ENCODE peak calls at places on chromosomes 2 and 18, in ten cellular contexts. N is upper lobe of left lung, W is H1, V is transverse colon, Q is A549, F is stomach, Y is K562, B is suprapubic skin, L is HepG2, M is SK-N-SH. H is an unnamed sample.

GRCh38 chr18:48541026-48541746 is 2.4 kb downstream of the CTIF start:
- DNase-seq in N (peak; percentile 71), M (peak; percentile 76), Q (peak; percentile 57), V (peak; percentile 75), Y (peak; percentile 27), L (no peak), B (peak; percentile 89), F (peak; percentile 74), W (no peak), H (peak; percentile 56)

GRCh38 chr2:233795735-233796171 is 17.6 kb downstream of the MROH2A start:
- DNase-seq in L (no peak), Q (no peak), W (no peak), V (no peak), B (no peak), M (no peak), Y (no peak), F (peak; percentile 25), N (no peak), H (no peak)

GRCh38 chr18:67266591-67267237 is 249.8 kb downstream of the DSEL start:
- DNase-seq in B (no peak), V (no peak), L (no peak), M (no peak), Y (no peak), W (no peak), F (no peak), N (no peak), Q (peak; percentile 8), H (no peak)

GRCh38 chr18:42052137-42052708 is 97.2 kb downstream of the PIK3C3 start:
- DNase-seq in V (no peak), L (no peak), W (no peak), Y (no peak), B (no peak), N (no peak), M (peak; percentile 9), Q (no peak), F (no peak), H (no peak)

GRCh38 chr2:205654878-205655601 is 27.3 kb upstream of the NRP2 start:
- DNase-seq in B (no peak), W (no peak), N (no peak), Q (no peak), Y (no peak), V (no peak), F (no peak), L (no peak), M (no peak), H (no peak)

GRCh38 chr2:125746321-125746983 is 909.5 kb upstream of the GYPC start:
- DNase-seq in M (no peak), V (no peak), F (no peak), W (no peak), N (no peak), L (no peak), Y (no peak), Q (no peak), B (no peak), H (no peak)

GRCh38 chr2:137928547-137929503 is 35.4 kb upstream of the HNMT start:
- DNase-seq in M (peak; percentile 1), N (no peak), V (no peak), L (peak; percentile 98), Y (no peak), F (no peak), B (no peak), Q (peak; percentile 43), W (no peak), H (no peak)

GRCh38 chr2:45826889-45827635 is 175.6 kb downstream of the PRKCE start:
- DNase-seq in F (peak; percentile 31), W (no peak), Y (no peak), B (no peak), V (peak; percentile 38), M (no peak), N (peak; percentile 62), L (no peak), Q (no peak), H (no peak)

GRCh38 chr2:34050413-34050812 is 451.3 kb upstream of the FAM98A start:
- DNase-seq in Q (no peak), F (no peak), Y (no peak), M (no peak), V (no peak), N (no peak), W (no peak), L (no peak), B (no peak), H (no peak)

GRCh38 chr2:120205901-120206581 is 17.2 kb downstream of the TMEM185B start:
- DNase-seq in M (peak; percentile 55), Y (peak; percentile 62), L (no peak), W (no peak), B (peak; percentile 73), Q (no peak), N (no peak), F (no peak), V (peak; percentile 67), H (no peak)

GRCh38 chr2:50953021-50953420 is 78.9 kb downstream of the NRXN1 start:
- DNase-seq in V (no peak), Y (no peak), L (peak; percentile 1), M (no peak), F (no peak), N (no peak), B (no peak), Q (peak; percentile 13), W (no peak), H (no peak)

GRCh38 chr2:134852518-134852917 is 14.1 kb downstream of the ACMSD start:
- DNase-seq in Y (no peak), L (no peak), N (no peak), Q (no peak), M (no peak), F (no peak), B (no peak), V (no peak), W (no peak), H (no peak)

GRCh38 chr2:125564471-125564870 is 1091.5 kb upstream of the GYPC start:
- DNase-seq in L (no peak), Y (no peak), F (no peak), B (no peak), W (no peak), Q (no peak), V (no peak), N (no peak), M (no peak), H (no peak)

GRCh38 chr2:235000426-235001236 is 48.8 kb downstream of the SH3BP4 start:
- DNase-seq in L (peak; percentile 90), F (peak; percentile 73), Y (peak; percentile 16), V (peak; percentile 67), M (peak; percentile 84), B (no peak), N (no peak), W (no peak), Q (peak; percentile 49), H (no peak)

GRCh38 chr2:160696061-160696452 is 202.4 kb upstream of the RBMS1 start:
- DNase-seq in N (no peak), Y (no peak), Q (no peak), V (no peak), F (no peak), W (no peak), B (no peak), M (no peak), L (no peak), H (no peak)

GRCh38 chr18:25672490-25672889 is 320.5 kb upstream of the ZNF521 start:
- DNase-seq in W (peak; percentile 33), F (no peak), B (no peak), V (no peak), Y (no peak), N (no peak), L (no peak), Q (no peak), M (no peak), H (no peak)

GRCh38 chr2:155662224-155662623 is 670.3 kb downstream of the NR4A2 start:
- DNase-seq in L (no peak), Q (no peak), V (no peak), F (no peak), Y (no peak), M (no peak), B (no peak), W (no peak), N (no peak), H (no peak)

GRCh38 chr2:20488782-20489181 is 41.9 kb downstream of the RHOB start:
- DNase-seq in Q (no peak), V (no peak), B (no peak), F (no peak), W (no peak), N (no peak), Y (no peak), M (no peak), L (no peak), H (no peak)

DNA sequence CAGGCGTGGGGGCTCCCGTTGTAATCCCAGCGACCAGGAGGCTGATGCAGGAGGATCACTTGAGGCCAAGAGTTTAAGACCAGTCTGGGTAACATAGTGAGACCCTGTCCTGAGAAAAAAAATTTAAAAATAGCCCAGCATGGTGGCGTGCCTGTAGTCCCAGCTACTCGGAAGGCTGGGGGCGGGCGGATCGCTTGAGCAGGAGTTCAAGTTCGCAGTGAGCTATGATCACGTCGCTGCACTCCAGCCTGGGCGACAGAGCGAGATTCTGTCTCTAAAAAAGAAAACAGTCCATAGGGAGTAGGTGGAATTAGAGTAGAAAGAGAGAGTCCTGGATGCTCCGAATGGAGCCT is 325 bp upstream of the TTLL4 start:
- DNase-seq in W (no peak), N (no peak), B (no peak), M (no peak), Y (no peak), F (no peak), Q (no peak), L (no peak), V (no peak), H (no peak)
- H3K4me3 ChIP-seq in W (peak overlapping the region; percentile 21), N (peak overlapping the region; percentile 88), B (peak overlapping the region; percentile 75), M (peak overlapping the region; percentile 81), Y (peak overlapping the region; percentile 85), F (peak overlapping the region; percentile 85), Q (no peak overlapping the region), L (peak overlapping the region; percentile 97), V (no peak overlapping the region), H (peak overlapping the region; percentile 80)

GRCh38 chr2:27320958-27321543 is 1.8 kb downstream of the MPV17 start:
- DNase-seq in V (peak; percentile 57), L (peak; percentile 99), B (no peak), W (peak; percentile 62), Q (peak; percentile 98), N (peak; percentile 88), F (peak; percentile 64), M (peak; percentile 66), Y (peak; percentile 86), H (peak; percentile 49)
- TF ChIP-seq EP300 in V (no peak), L (peak; percentile 66), B (no peak), W (no peak), Q (no peak), N (peak; percentile 80), F (no peak), M (peak; percentile 19), Y (peak; percentile 65), H (no peak)

DNA sequence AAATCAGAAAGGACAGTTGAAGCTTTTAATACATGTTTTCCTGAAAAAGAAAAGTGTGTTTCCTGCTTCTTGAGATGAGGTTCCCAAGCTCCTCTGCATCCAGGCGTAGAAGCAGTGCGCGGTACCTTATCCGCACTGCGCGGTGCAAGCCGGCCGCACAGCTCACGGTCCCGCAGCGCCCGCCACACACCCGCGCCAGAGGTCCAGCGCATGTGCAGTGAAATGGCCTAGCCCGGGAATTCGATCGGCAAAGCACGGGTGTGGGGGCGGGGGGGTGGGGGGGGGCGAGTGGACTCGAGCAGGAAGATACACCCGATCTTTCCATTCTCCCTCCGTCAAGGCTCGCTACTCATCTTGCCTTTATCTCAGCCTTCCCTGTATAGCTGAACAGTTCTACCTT is 10.1 kb downstream of the HOXD8 start:
- DNase-seq in V (no peak), Y (no peak), W (no peak), M (peak; percentile 72), B (no peak), F (no peak), N (no peak), Q (no peak), L (no peak), H (no peak)
- H3K4me3 ChIP-seq in V (no peak overlapping the region), Y (no peak overlapping the region), W (no peak overlapping the region), M (peak overlapping the region; percentile 83), B (peak overlapping the region; percentile 61), F (no peak overlapping the region), N (no peak overlapping the region), Q (no peak overlapping the region), L (no peak overlapping the region), H (peak overlapping the region; percentile 52)

GRCh38 chr2:163719278-163719677 is 16.5 kb downstream of the FIGN start:
- DNase-seq in W (no peak), M (no peak), N (no peak), Q (no peak), V (no peak), B (no peak), Y (no peak), L (no peak), F (no peak), H (no peak)
- TF ChIP-seq EP300 in W (no peak), M (no peak), N (no peak), Q (no peak), V (no peak), B (no peak), Y (no peak), L (no peak), F (no peak), H (no peak)

H was measured in tibial nerve.